ENCODE peak calls at places on chromosome 20, in five cellular contexts. C is CD8-positive, alpha-beta T cell; R is tibial artery; J is IMR-90; Z is mucosa of descending colon. O is an unnamed sample.

GRCh38 chr20:52012093-52012492 is 179.5 kb downstream of the ZFP64 start:
- DNase-seq in C (no peak), R (no peak), J (no peak), Z (no peak), O (peak; percentile 26)

GRCh38 chr20:17762243-17762872 is 62.6 kb downstream of the BANF2 start:
- DNase-seq in C (no peak), R (no peak), J (no peak), Z (no peak), O (no peak)

GRCh38 chr20:6704132-6704861 is 63.2 kb upstream of the BMP2 start:
- DNase-seq in C (no peak), R (no peak), J (peak; percentile 75), Z (no peak), O (peak; percentile 64)

GRCh38 chr20:62052842-62053464 is 12.7 kb downstream of the TAF4 start:
- DNase-seq in C (no peak), R (no peak), J (no peak), Z (no peak), O (no peak)

GRCh38 chr20:44552950-44553908 is 29.1 kb upstream of the PKIG start:
- DNase-seq in C (no peak), R (no peak), J (peak; percentile 94), Z (no peak), O (peak; percentile 78)

GRCh38 chr20:47790032-47790965 is 5.0 kb upstream of the SULF2 start:
- DNase-seq in C (no peak), R (no peak), J (peak; percentile 70), Z (no peak), O (peak; percentile 87)

GRCh38 chr20:4898282-4898681 is 103.0 kb downstream of the SLC23A2 start:
- DNase-seq in C (no peak), R (peak; percentile 35), J (peak; percentile 89), Z (no peak), O (peak; percentile 63)

GRCh38 chr20:48626226-48626937 is 201.4 kb downstream of the PREX1 start:
- DNase-seq in C (no peak), R (no peak), J (peak; percentile 44), Z (no peak), O (peak; percentile 40)

GRCh38 chr20:50680106-50680960 is 11.0 kb downstream of the RIPOR3 start:
- DNase-seq in C (no peak), R (peak; percentile 64), J (no peak), Z (no peak), O (peak; percentile 24)

GRCh38 chr20:51574248-51575033 is 31.9 kb upstream of the NFATC2 start:
- DNase-seq in C (no peak), R (no peak), J (no peak), Z (no peak), O (no peak)

GRCh38 chr20:45088247-45088646 is 12.7 kb downstream of the KCNS1 start:
- DNase-seq in C (no peak), R (no peak), J (peak; percentile 96), Z (no peak), O (peak; percentile 93)

GRCh38 chr20:13302647-13303425 is 81.8 kb downstream of the ISM1 start:
- DNase-seq in C (no peak), R (no peak), J (no peak), Z (no peak), O (peak; percentile 12)

GRCh38 chr20:31827059-31827458 is 7.9 kb downstream of the MYLK2 start:
- DNase-seq in C (no peak), R (no peak), J (no peak), Z (no peak), O (no peak)

GRCh38 chr20:22866757-22867425 is 168.2 kb upstream of the SSTR4 start:
- DNase-seq in C (no peak), R (no peak), J (no peak), Z (no peak), O (no peak)

GRCh38 chr20:5786930-5787826 is 37.0 kb downstream of the SHLD1 start:
- DNase-seq in C (no peak), R (peak; percentile 28), J (peak; percentile 64), Z (no peak), O (peak; percentile 62)

DNA sequence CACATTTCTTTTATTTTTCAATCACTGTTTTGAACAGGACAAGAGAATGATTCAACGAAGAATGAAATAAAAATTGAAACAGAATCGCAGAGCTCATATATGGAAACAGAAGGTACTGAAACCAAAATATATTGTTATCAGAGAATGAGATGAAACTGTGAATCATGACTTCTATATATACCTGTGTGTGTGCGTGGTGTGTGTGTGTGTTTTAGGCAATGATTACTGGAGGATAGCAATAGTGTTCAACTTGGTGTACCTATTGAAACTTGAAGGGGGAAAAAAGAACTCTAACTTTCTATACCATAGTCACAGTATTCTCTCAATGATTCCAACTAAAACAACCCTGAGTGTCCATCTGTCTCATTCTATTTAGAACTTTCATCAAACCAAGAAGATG is 586.6 kb downstream of the KIF16B start:
- DNase-seq in C (no peak), R (no peak), J (no peak), Z (no peak), O (no peak)
- H3K4me3 ChIP-seq in C (no peak overlapping the region), R (no peak overlapping the region), J (no peak overlapping the region), Z (no peak overlapping the region), O (no peak overlapping the region)

GRCh38 chr20:40941023-40941655 is 87.5 kb upstream of the TOP1 start:
- DNase-seq in C (no peak), R (no peak), J (no peak), Z (no peak), O (no peak)
- H3K4me3 ChIP-seq in C (no peak overlapping the region), R (no peak overlapping the region), J (no peak overlapping the region), Z (no peak overlapping the region), O (no peak overlapping the region)

GRCh38 chr20:54680872-54681297 is 205.5 kb downstream of the DOK5 start:
- DNase-seq in C (no peak), R (peak; percentile 31), J (peak; percentile 35), Z (no peak), O (peak; percentile 36)
- H3K4me3 ChIP-seq in C (no peak overlapping the region), R (no peak overlapping the region), J (no peak overlapping the region), Z (no peak overlapping the region), O (no peak overlapping the region)

GRCh38 chr20:56360133-56360898 is 1.5 kb downstream of the FAM210B start:
- DNase-seq in C (no peak), R (no peak), J (no peak), Z (no peak), O (no peak)

GRCh38 chr20:56358600-56359211 is at the start of gene FAM210B:
- DNase-seq in C (peak; percentile 60), R (peak; percentile 84), J (peak; percentile 87), Z (peak; percentile 92), O (peak; percentile 85)

GRCh38 chr20:56359212-56360132 is 698 bp downstream of the FAM210B start:
- DNase-seq in C (no peak), R (peak; percentile 60), J (peak; percentile 73), Z (peak; percentile 68), O (peak; percentile 69)

GRCh38 chr20:56360899-56361199 is 2.1 kb downstream of the FAM210B start:
- DNase-seq in C (no peak), R (no peak), J (no peak), Z (no peak), O (no peak)

GRCh38 chr20:56358070-56358469 is 704 bp upstream of the FAM210B start:
- DNase-seq in C (no peak), R (no peak), J (no peak), Z (no peak), O (peak; percentile 32)
- H3K4me3 ChIP-seq in C (peak overlapping the region; percentile 40), R (peak overlapping the region; percentile 84), J (no peak overlapping the region), Z (no peak overlapping the region), O (peak overlapping the region; percentile 52)

GRCh38 chr20:829531-829930 is 4.0 kb upstream of the FAM110A start:
- DNase-seq in C (no peak), R (no peak), J (peak; percentile 17), Z (no peak), O (peak; percentile 92)
- H3K4me3 ChIP-seq in C (no peak overlapping the region), R (no peak overlapping the region), J (no peak overlapping the region), Z (no peak overlapping the region), O (no peak overlapping the region)

GRCh38 chr20:24953204-24953565 is 4.1 kb downstream of the CST7 start:
- DNase-seq in C (no peak), R (no peak), J (no peak), Z (no peak), O (no peak)
- H3K4me3 ChIP-seq in C (no peak overlapping the region), R (no peak overlapping the region), J (no peak overlapping the region), Z (no peak overlapping the region), O (no peak overlapping the region)

GRCh38 chr20:21308340-21308739 is 5.2 kb downstream of the XRN2 start:
- DNase-seq in C (no peak), R (no peak), J (no peak), Z (no peak), O (no peak)
- H3K4me3 ChIP-seq in C (no peak overlapping the region), R (no peak overlapping the region), J (no peak overlapping the region), Z (no peak overlapping the region), O (no peak overlapping the region)

GRCh38 chr20:35732644-35732982 is 9.4 kb downstream of the RBM39 start:
- DNase-seq in C (no peak), R (no peak), J (no peak), Z (no peak), O (no peak)
- H3K4me3 ChIP-seq in C (no peak overlapping the region), R (no peak overlapping the region), J (no peak overlapping the region), Z (no peak overlapping the region), O (no peak overlapping the region)

GRCh38 chr20:46563170-46563847 is 12.9 kb upstream of the OCSTAMP start:
- DNase-seq in C (no peak), R (no peak), J (no peak), Z (no peak), O (no peak)
- H3K4me3 ChIP-seq in C (no peak overlapping the region), R (peak overlapping the region; percentile 47), J (no peak overlapping the region), Z (no peak overlapping the region), O (no peak overlapping the region)

GRCh38 chr20:43534791-43535350 is 24.0 kb upstream of the SGK2 start:
- DNase-seq in C (no peak), R (no peak), J (no peak), Z (no peak), O (no peak)
- H3K4me3 ChIP-seq in C (no peak overlapping the region), R (no peak overlapping the region), J (no peak overlapping the region), Z (no peak overlapping the region), O (no peak overlapping the region)

O was measured in AG10803.